ENCODE peak calls at places on chromosome 21, in ten cellular contexts. P is naive B cell; J is anterior cingulate cortex; W is PC-9; N is H1; G is HAP-1; R is stimulated activated CD8-positive, alpha-beta memory T cell treated with anti-CD3 and anti-CD28 coated beads, Interleukin-7, amount 100 ng/mL, for 4 hours; E is NCI-H1092; V is astrocyte of the spinal cord; T is effector memory CD4-positive, alpha-beta T cell. I is an unnamed sample.
A peak's percentile ranks its signal among the peaks of the same experiment; 100 is the strongest.

GRCh38 chr21:43817157-43818086 is 28.0 kb downstream of the RRP1 start:
- DNase-seq in P (no peak), J (no peak), W (no peak), N (no peak), G (no peak), R (no peak), E (no peak), V (no peak), T (no peak), I (no peak)

GRCh38 chr21:9839011-9839661 is 682.2 kb upstream of the TPTE start:
- DNase-seq in P (no peak), J (no peak), W (no peak), N (no peak), G (no peak), R (no peak), E (peak; percentile 12), V (no peak), T (no peak), I (no peak)

GRCh38 chr21:15293251-15293650 is 228.5 kb upstream of the NRIP1 start:
- DNase-seq in P (no peak), J (no peak), W (peak; percentile 85), N (no peak), G (no peak), R (no peak), E (no peak), V (peak; percentile 93), T (no peak), I (peak; percentile 56)

GRCh38 chr21:21818898-21819297 is 820.7 kb downstream of the NCAM2 start:
- DNase-seq in P (no peak), J (no peak), W (no peak), N (no peak), G (no peak), R (no peak), E (no peak), V (no peak), T (no peak), I (no peak)

GRCh38 chr21:39060485-39061099 is 122.7 kb downstream of the PSMG1 start:
- DNase-seq in P (no peak), J (no peak), W (no peak), N (no peak), G (no peak), R (no peak), E (no peak), V (no peak), T (no peak), I (no peak)

GRCh38 chr21:42844411-42845113 is 34.8 kb downstream of the WDR4 start:
- DNase-seq in P (no peak), J (peak; percentile 44), W (no peak), N (no peak), G (no peak), R (no peak), E (no peak), V (peak; percentile 2), T (no peak), I (no peak)

GRCh38 chr21:42474043-42474831 is 21.8 kb downstream of the RSPH1 start:
- DNase-seq in P (peak; percentile 51), J (no peak), W (peak; percentile 95), N (no peak), G (no peak), R (no peak), E (no peak), V (no peak), T (no peak), I (no peak)

GRCh38 chr21:41168391-41169257 is 664 bp downstream of the BACE2 start:
- DNase-seq in P (peak; percentile 6), J (no peak), W (peak; percentile 35), N (no peak), G (no peak), R (no peak), E (peak; percentile 25), V (peak; percentile 62), T (no peak), I (peak; percentile 12)

GRCh38 chr21:36769051-36769867 is 70.3 kb downstream of the SIM2 start:
- DNase-seq in P (no peak), J (no peak), W (no peak), N (no peak), G (no peak), R (no peak), E (no peak), V (peak; percentile 66), T (no peak), I (no peak)

GRCh38 chr21:43731891-43732711 is 13.2 kb downstream of the PDXK start:
- DNase-seq in P (no peak), J (peak; percentile 44), W (no peak), N (no peak), G (no peak), R (no peak), E (no peak), V (no peak), T (no peak), I (no peak)

GRCh38 chr21:38881041-38881570 is 75.4 kb downstream of the ETS2 start:
- DNase-seq in P (no peak), J (no peak), W (no peak), N (no peak), G (no peak), R (no peak), E (no peak), V (no peak), T (no peak), I (no peak)

GRCh38 chr21:25375675-25376074 is 231.6 kb downstream of the MRPL39 start:
- DNase-seq in P (no peak), J (no peak), W (no peak), N (no peak), G (no peak), R (no peak), E (no peak), V (peak; percentile 52), T (no peak), I (no peak)

GRCh38 chr21:45593162-45594022 is 50.1 kb upstream of the PCBP3 start:
- DNase-seq in P (no peak), J (no peak), W (no peak), N (no peak), G (no peak), R (no peak), E (no peak), V (no peak), T (no peak), I (no peak)

I was measured in fibroblast of the conjunctiva.